ENCODE peak calls at places on chromosomes 2 and 18, in four cellular contexts. One of them, this sample, is unnamed.

GRCh38 chr2:7061436-7061779 is 144.2 kb downstream of the RNF144A start:
- DNase-seq in brain pericyte: no peak
- DNase-seq in activated CD4-positive, alpha-beta T cell treated with anti-CD3 and anti-CD28 coated beads, Interleukin-2, amount 10 ng/mL, durations not matched to agents 7 days and 5 days: no peak
- DNase-seq in ureter: no peak
- DNase-seq in this sample: no peak

GRCh38 chr2:47735046-47735445 is 47.9 kb upstream of the MSH6 start:
- DNase-seq in brain pericyte: no peak
- DNase-seq in activated CD4-positive, alpha-beta T cell treated with anti-CD3 and anti-CD28 coated beads, Interleukin-2, amount 10 ng/mL, durations not matched to agents 7 days and 5 days: no peak
- DNase-seq in ureter: no peak
- DNase-seq in this sample: no peak

GRCh38 chr18:2960983-2961696 is 51.8 kb downstream of the LPIN2 start:
- DNase-seq in brain pericyte: no peak
- DNase-seq in activated CD4-positive, alpha-beta T cell treated with anti-CD3 and anti-CD28 coated beads, Interleukin-2, amount 10 ng/mL, durations not matched to agents 7 days and 5 days: no peak
- DNase-seq in ureter: no peak
- DNase-seq in this sample: no peak

GRCh38 chr2:223604231-223604630 is 2.1 kb upstream of the SCG2 start:
- DNase-seq in brain pericyte: no peak
- DNase-seq in activated CD4-positive, alpha-beta T cell treated with anti-CD3 and anti-CD28 coated beads, Interleukin-2, amount 10 ng/mL, durations not matched to agents 7 days and 5 days: no peak
- DNase-seq in ureter: no peak
- DNase-seq in this sample: no peak

GRCh38 chr2:234488913-234489451 is 7.9 kb downstream of the ARL4C start:
- DNase-seq in brain pericyte: no peak
- DNase-seq in activated CD4-positive, alpha-beta T cell treated with anti-CD3 and anti-CD28 coated beads, Interleukin-2, amount 10 ng/mL, durations not matched to agents 7 days and 5 days: peak
- DNase-seq in ureter: no peak
- DNase-seq in this sample: no peak

GRCh38 chr18:58135170-58135569 is 91.1 kb downstream of the NEDD4L start:
- DNase-seq in brain pericyte: peak
- DNase-seq in activated CD4-positive, alpha-beta T cell treated with anti-CD3 and anti-CD28 coated beads, Interleukin-2, amount 10 ng/mL, durations not matched to agents 7 days and 5 days: peak
- DNase-seq in ureter: no peak
- DNase-seq in this sample: no peak

GRCh38 chr2:224776795-224777562 is 60.8 kb upstream of the CCDC195 start:
- DNase-seq in brain pericyte: no peak
- DNase-seq in activated CD4-positive, alpha-beta T cell treated with anti-CD3 and anti-CD28 coated beads, Interleukin-2, amount 10 ng/mL, durations not matched to agents 7 days and 5 days: no peak
- DNase-seq in ureter: no peak
- DNase-seq in this sample: no peak

GRCh38 chr2:143132360-143132759 is 3.1 kb downstream of the ARHGAP15 start:
- DNase-seq in brain pericyte: no peak
- DNase-seq in activated CD4-positive, alpha-beta T cell treated with anti-CD3 and anti-CD28 coated beads, Interleukin-2, amount 10 ng/mL, durations not matched to agents 7 days and 5 days: no peak
- DNase-seq in ureter: no peak
- DNase-seq in this sample: no peak

GRCh38 chr2:122028371-122029102 is 273.1 kb downstream of the TSN start:
- DNase-seq in brain pericyte: no peak
- DNase-seq in activated CD4-positive, alpha-beta T cell treated with anti-CD3 and anti-CD28 coated beads, Interleukin-2, amount 10 ng/mL, durations not matched to agents 7 days and 5 days: no peak
- DNase-seq in ureter: no peak
- DNase-seq in this sample: no peak

GRCh38 chr2:239865059-239865639 is 160.0 kb downstream of the NDUFA10 start:
- DNase-seq in brain pericyte: no peak
- DNase-seq in activated CD4-positive, alpha-beta T cell treated with anti-CD3 and anti-CD28 coated beads, Interleukin-2, amount 10 ng/mL, durations not matched to agents 7 days and 5 days: no peak
- DNase-seq in ureter: peak
- DNase-seq in this sample: no peak

GRCh38 chr2:239167766-239168444 is 232.9 kb downstream of the HDAC4 start:
- DNase-seq in brain pericyte: no peak
- DNase-seq in activated CD4-positive, alpha-beta T cell treated with anti-CD3 and anti-CD28 coated beads, Interleukin-2, amount 10 ng/mL, durations not matched to agents 7 days and 5 days: no peak
- DNase-seq in ureter: no peak
- DNase-seq in this sample: no peak

GRCh38 chr2:181185948-181186347 is 205.5 kb downstream of the UBE2E3 start:
- DNase-seq in brain pericyte: no peak
- DNase-seq in activated CD4-positive, alpha-beta T cell treated with anti-CD3 and anti-CD28 coated beads, Interleukin-2, amount 10 ng/mL, durations not matched to agents 7 days and 5 days: no peak
- DNase-seq in ureter: no peak
- DNase-seq in this sample: no peak

GRCh38 chr2:152189622-152190495 is 14.3 kb upstream of the STAM2 start:
- DNase-seq in brain pericyte: no peak
- DNase-seq in activated CD4-positive, alpha-beta T cell treated with anti-CD3 and anti-CD28 coated beads, Interleukin-2, amount 10 ng/mL, durations not matched to agents 7 days and 5 days: peak
- DNase-seq in ureter: no peak
- DNase-seq in this sample: no peak

This sample was measured in iPS DF 6.9.